ENCODE peak calls at places on chromosomes 5 and 9, in nine cellular contexts. U, K, E, T, A, Y, L, F and M are unnamed samples.

GRCh38 chr5:8814081-8814480 is 731.8 kb downstream of the SEMA5A start:
- DNase-seq in U (no peak), E (no peak), Y (no peak), F (no peak), T (no peak), A (no peak), K (no peak), L (no peak), M (no peak)

GRCh38 chr5:61051267-61051666 is 106.3 kb downstream of the NDUFAF2 start:
- DNase-seq in L (no peak), U (no peak), K (no peak), E (no peak), F (no peak), T (no peak), A (no peak), Y (no peak), M (no peak)

GRCh38 chr9:2017209-2017458 is 2.0 kb downstream of the SMARCA2 start:
- DNase-seq in T (no peak), K (no peak), Y (no peak), F (no peak), E (no peak), A (no peak), L (no peak), U (no peak), M (no peak)

GRCh38 chr9:136050706-136051567 is 44.2 kb downstream of the NACC2 start:
- DNase-seq in K (no peak), A (peak), T (peak), E (no peak), Y (peak), L (peak), F (no peak), U (no peak), M (no peak)

GRCh38 chr5:126519637-126520592 is 75.1 kb downstream of the ALDH7A1 start:
- DNase-seq in T (peak), Y (peak), L (peak), F (no peak), A (peak), E (peak), K (no peak), U (no peak), M (no peak)

GRCh38 chr9:4045556-4045955 is 254.3 kb downstream of the GLIS3 start:
- DNase-seq in A (no peak), Y (no peak), U (no peak), F (no peak), K (no peak), T (no peak), E (no peak), L (no peak), M (no peak)

GRCh38 chr5:2352101-2352861 is 399.2 kb downstream of the IRX2 start:
- DNase-seq in T (peak), K (no peak), U (no peak), F (no peak), L (no peak), E (no peak), Y (no peak), A (no peak), M (no peak)

GRCh38 chr5:81007637-81008027 is 47.5 kb downstream of the RASGRF2 start:
- DNase-seq in Y (no peak), L (no peak), U (no peak), E (no peak), K (no peak), A (no peak), T (no peak), F (no peak), M (no peak)

GRCh38 chr5:8058626-8059180 is 189.8 kb downstream of the MTRR start:
- DNase-seq in L (no peak), A (no peak), Y (no peak), F (no peak), E (no peak), K (no peak), T (no peak), U (no peak), M (no peak)

GRCh38 chr9:33025572-33026347 is 687 bp downstream of the DNAJA1 start:
- DNase-seq in L (peak), Y (peak), K (no peak), A (peak), E (peak), U (no peak), F (peak), T (peak), M (peak)

GRCh38 chr5:134091626-134092121 is 22.8 kb upstream of the TCF7 start:
- DNase-seq in A (peak), U (no peak), L (peak), Y (no peak), F (no peak), K (no peak), E (no peak), T (no peak), M (no peak)

GRCh38 chr9:14838701-14839100 is 71.5 kb downstream of the FREM1 start:
- DNase-seq in F (no peak), Y (no peak), U (no peak), K (no peak), L (no peak), E (peak), T (no peak), A (no peak), M (no peak)

GRCh38 chr5:113319256-113320053 is 115.3 kb downstream of the TSSK1B start:
- DNase-seq in F (no peak), U (no peak), A (no peak), Y (no peak), E (no peak), T (no peak), L (no peak), K (no peak), M (no peak)

GRCh38 chr9:91766301-91766700 is 183.7 kb downstream of the ROR2 start:
- DNase-seq in A (no peak), F (no peak), T (no peak), U (no peak), L (no peak), K (no peak), Y (no peak), E (no peak), M (no peak)

GRCh38 chr9:97855899-97856298 is 2.9 kb downstream of the FOXE1 start:
- DNase-seq in U (no peak), T (no peak), L (no peak), A (no peak), F (no peak), E (no peak), K (no peak), Y (no peak), M (no peak)

GRCh38 chr5:76380346-76381074 is 22.6 kb upstream of the IQGAP2 start:
- DNase-seq in A (no peak), F (no peak), L (no peak), U (no peak), Y (no peak), K (no peak), E (no peak), T (no peak), M (no peak)

GRCh38 chr5:75538201-75538600 is 26.5 kb downstream of the POLK start:
- DNase-seq in F (no peak), Y (no peak), T (no peak), A (no peak), U (no peak), E (no peak), K (no peak), L (no peak), M (no peak)

GRCh38 chr5:15500326-15500958 is 462 bp downstream of the FBXL7 start:
- DNase-seq in K (no peak), A (peak), T (no peak), L (peak), E (peak), F (no peak), U (no peak), Y (peak), M (no peak)

GRCh38 chr9:70472268-70473249 is 58.1 kb upstream of the KLF9 start:
- DNase-seq in F (no peak), L (no peak), U (no peak), T (no peak), K (no peak), A (no peak), E (no peak), Y (no peak), M (no peak)

GRCh38 chr5:159878988-159879471 is 37.3 kb upstream of the ADRA1B start:
- DNase-seq in L (peak), A (peak), K (peak), T (no peak), Y (peak), U (no peak), E (peak), F (no peak), M (peak)

GRCh38 chr9:124887832-124888231 is 25.9 kb downstream of the ARPC5L start:
- DNase-seq in A (no peak), L (no peak), U (no peak), F (no peak), E (peak), K (no peak), Y (no peak), T (no peak), M (no peak)

GRCh38 chr5:127833999-127834953 is 131.1 kb downstream of the CCDC192 start:
- DNase-seq in F (no peak), K (no peak), Y (no peak), T (no peak), U (no peak), E (peak), L (no peak), A (peak), M (no peak)

GRCh38 chr5:178569485-178569884 is 20.7 kb downstream of the COL23A1 start:
- DNase-seq in K (no peak), F (no peak), A (no peak), T (no peak), L (no peak), Y (no peak), E (no peak), U (no peak), M (no peak)

GRCh38 chr9:4922101-4922500 is 63.0 kb upstream of the JAK2 start:
- DNase-seq in L (no peak), T (no peak), K (no peak), U (no peak), F (no peak), A (no peak), E (no peak), Y (no peak), M (no peak)

GRCh38 chr5:107542831-107543231 is 127.9 kb downstream of the EFNA5 start:
- DNase-seq in Y (peak), K (no peak), T (no peak), E (peak), U (no peak), F (no peak), A (no peak), L (peak), M (peak)

GRCh38 chr9:113131689-113132151 is 19.1 kb upstream of the SLC31A2 start:
- DNase-seq in U (no peak), A (peak), K (no peak), L (peak), Y (no peak), F (no peak), E (peak), T (no peak), M (no peak)

GRCh38 chr5:133738271-133738670 is 125.9 kb upstream of the FSTL4 start:
- DNase-seq in L (no peak), T (no peak), U (no peak), K (no peak), F (no peak), A (no peak), E (no peak), Y (no peak), M (no peak)

GRCh38 chr5:142034994-142035393 is 22.2 kb upstream of the GNPDA1 start:
- DNase-seq in E (no peak), A (no peak), U (no peak), L (no peak), T (no peak), Y (no peak), K (no peak), F (no peak), M (no peak)

GRCh38 chr5:88172847-88173758 is 95.5 kb downstream of the TMEM161B start:
- DNase-seq in Y (no peak), K (no peak), E (no peak), U (no peak), A (no peak), L (no peak), T (no peak), F (no peak), M (peak)

GRCh38 chr9:122397749-122398148 is 26.9 kb downstream of the PTGS1 start:
- DNase-seq in A (no peak), U (no peak), L (no peak), E (no peak), K (no peak), F (no peak), Y (no peak), T (no peak), M (no peak)